ENCODE peak calls at places on chromosomes 6 and 20, in seven cellular contexts. One of them, this sample, is unnamed.

GRCh38 chr6:129120856-129121255 is 237.9 kb downstream of the LAMA2 start:
- DNase-seq in suprapubic skin: no peak
- DNase-seq in substantia nigra: no peak
- DNase-seq in MCF 10A: peak
- DNase-seq in NCI-H1694: no peak
- DNase-seq in type B pancreatic cell: no peak
- DNase-seq in PC-3: no peak
- DNase-seq in this sample: no peak

GRCh38 chr20:35576816-35577215 is 34.9 kb downstream of the ERGIC3 start:
- DNase-seq in type B pancreatic cell: no peak
- DNase-seq in suprapubic skin: no peak
- DNase-seq in NCI-H1694: no peak
- DNase-seq in substantia nigra: no peak
- DNase-seq in PC-3: no peak
- DNase-seq in MCF 10A: no peak
- DNase-seq in this sample: no peak

GRCh38 chr20:15564981-15565380 is 1008.3 kb downstream of the KIF16B start:
- DNase-seq in NCI-H1694: no peak
- DNase-seq in type B pancreatic cell: no peak
- DNase-seq in suprapubic skin: no peak
- DNase-seq in PC-3: no peak
- DNase-seq in substantia nigra: no peak
- DNase-seq in MCF 10A: no peak
- DNase-seq in this sample: no peak

GRCh38 chr6:11236351-11236750 is 3.9 kb upstream of the NEDD9 start:
- DNase-seq in suprapubic skin: no peak
- DNase-seq in PC-3: no peak
- DNase-seq in MCF 10A: no peak
- DNase-seq in NCI-H1694: no peak
- DNase-seq in substantia nigra: no peak
- DNase-seq in type B pancreatic cell: no peak
- DNase-seq in this sample: peak

GRCh38 chr6:145313041-145313855 is 422.1 kb downstream of the EPM2A start:
- DNase-seq in NCI-H1694: no peak
- DNase-seq in MCF 10A: no peak
- DNase-seq in type B pancreatic cell: no peak
- DNase-seq in PC-3: no peak
- DNase-seq in substantia nigra: no peak
- DNase-seq in suprapubic skin: no peak
- DNase-seq in this sample: no peak

GRCh38 chr6:140445474-140446004 is 1071.1 kb upstream of the CITED2 start:
- DNase-seq in PC-3: peak
- DNase-seq in NCI-H1694: no peak
- DNase-seq in type B pancreatic cell: no peak
- DNase-seq in suprapubic skin: no peak
- DNase-seq in MCF 10A: peak
- DNase-seq in substantia nigra: no peak
- DNase-seq in this sample: peak

GRCh38 chr6:114762145-114762544 is 419.3 kb upstream of the HS3ST5 start:
- DNase-seq in type B pancreatic cell: no peak
- DNase-seq in PC-3: no peak
- DNase-seq in MCF 10A: no peak
- DNase-seq in suprapubic skin: no peak
- DNase-seq in NCI-H1694: no peak
- DNase-seq in substantia nigra: no peak
- DNase-seq in this sample: no peak

GRCh38 chr6:24930386-24930785 is 5.4 kb downstream of the RIPOR2 start:
- DNase-seq in PC-3: no peak
- DNase-seq in suprapubic skin: no peak
- DNase-seq in NCI-H1694: no peak
- DNase-seq in MCF 10A: no peak
- DNase-seq in substantia nigra: no peak
- DNase-seq in type B pancreatic cell: no peak
- DNase-seq in this sample: peak

GRCh38 chr20:37364927-37365272 is 19.0 kb downstream of the SRC start:
- DNase-seq in MCF 10A: no peak
- DNase-seq in type B pancreatic cell: no peak
- DNase-seq in suprapubic skin: no peak
- DNase-seq in PC-3: no peak
- DNase-seq in NCI-H1694: no peak
- DNase-seq in substantia nigra: no peak
- DNase-seq in this sample: no peak

GRCh38 chr6:123462141-123462540 is 174.6 kb downstream of the TRDN start:
- DNase-seq in MCF 10A: no peak
- DNase-seq in type B pancreatic cell: no peak
- DNase-seq in substantia nigra: no peak
- DNase-seq in PC-3: no peak
- DNase-seq in NCI-H1694: no peak
- DNase-seq in suprapubic skin: no peak
- DNase-seq in this sample: no peak

GRCh38 chr6:137496392-137496767 is 2.2 kb upstream of the OLIG3 start:
- DNase-seq in substantia nigra: no peak
- DNase-seq in MCF 10A: no peak
- DNase-seq in type B pancreatic cell: no peak
- DNase-seq in suprapubic skin: no peak
- DNase-seq in NCI-H1694: no peak
- DNase-seq in PC-3: no peak
- DNase-seq in this sample: no peak

GRCh38 chr6:118930680-118931079 is 4.3 kb downstream of the MCM9 start:
- DNase-seq in PC-3: no peak
- DNase-seq in NCI-H1694: no peak
- DNase-seq in substantia nigra: no peak
- DNase-seq in type B pancreatic cell: no peak
- DNase-seq in MCF 10A: no peak
- DNase-seq in suprapubic skin: no peak
- DNase-seq in this sample: no peak

GRCh38 chr6:16306334-16306733 is 67.9 kb downstream of the GMPR start:
- DNase-seq in PC-3: no peak
- DNase-seq in suprapubic skin: no peak
- DNase-seq in substantia nigra: no peak
- DNase-seq in MCF 10A: no peak
- DNase-seq in type B pancreatic cell: no peak
- DNase-seq in NCI-H1694: no peak
- DNase-seq in this sample: no peak

GRCh38 chr20:59318803-59319202 is 18.4 kb downstream of the EDN3 start:
- DNase-seq in PC-3: no peak
- DNase-seq in MCF 10A: no peak
- DNase-seq in suprapubic skin: no peak
- DNase-seq in type B pancreatic cell: no peak
- DNase-seq in substantia nigra: no peak
- DNase-seq in NCI-H1694: no peak
- DNase-seq in this sample: no peak

GRCh38 chr20:10342152-10342551 is 91.9 kb downstream of the MKKS start:
- DNase-seq in substantia nigra: no peak
- DNase-seq in type B pancreatic cell: no peak
- DNase-seq in NCI-H1694: no peak
- DNase-seq in PC-3: no peak
- DNase-seq in suprapubic skin: no peak
- DNase-seq in MCF 10A: no peak
- DNase-seq in this sample: no peak

GRCh38 chr6:88535296-88535695 is 369.1 kb upstream of the CNR1 start:
- DNase-seq in PC-3: no peak
- DNase-seq in substantia nigra: no peak
- DNase-seq in MCF 10A: no peak
- DNase-seq in type B pancreatic cell: no peak
- DNase-seq in NCI-H1694: no peak
- DNase-seq in suprapubic skin: no peak
- DNase-seq in this sample: no peak

This sample was measured in amniotic epithelial cell.